ENCODE peak calls at places on chromosomes 2 and 18, in nine cellular contexts. E is psoas muscle, Y is bronchial epithelial cell, M is endothelial cell, U is WERI-Rb-1, C is gastrocnemius medialis, I is D721Med, Z is transverse colon, G is neural progenitor cell. P is an unnamed sample.

GRCh38 chr2:67057901-67058703 is 339.0 kb upstream of the ETAA1 start:
- DNase-seq in E (no peak), Y (peak; percentile 49), M (no peak), U (no peak), C (no peak), I (no peak), Z (no peak), G (no peak), P (no peak)

GRCh38 chr18:62898359-62898758 is 183.0 kb downstream of the PHLPP1 start:
- DNase-seq in E (no peak), Y (peak; percentile 77), M (no peak), U (no peak), C (no peak), I (no peak), Z (no peak), G (no peak), P (no peak)

GRCh38 chr2:221994926-221995325 is 303.9 kb downstream of the PAX3 start:
- DNase-seq in E (no peak), Y (no peak), M (no peak), U (no peak), C (no peak), I (no peak), Z (no peak), G (no peak), P (no peak)

GRCh38 chr18:32177530-32177929 is 12.3 kb upstream of the MEP1B start:
- DNase-seq in E (no peak), Y (no peak), M (no peak), U (no peak), C (no peak), I (no peak), Z (no peak), G (no peak), P (no peak)

GRCh38 chr2:110869472-110870446 is 137.4 kb downstream of the ACOXL start:
- DNase-seq in E (no peak), Y (peak; percentile 48), M (no peak), U (no peak), C (no peak), I (no peak), Z (peak; percentile 20), G (no peak), P (no peak)

GRCh38 chr2:88201811-88202169 is 31.6 kb downstream of the THNSL2 start:
- DNase-seq in E (no peak), Y (no peak), M (no peak), U (no peak), C (no peak), I (no peak), Z (no peak), G (peak; percentile 22), P (no peak)

GRCh38 chr2:74675090-74675489 is 21.0 kb downstream of the SEMA4F start:
- DNase-seq in E (no peak), Y (no peak), M (peak; percentile 13), U (peak; percentile 53), C (no peak), I (no peak), Z (no peak), G (peak; percentile 20), P (no peak)

GRCh38 chr2:38933653-38934052 is 44.0 kb downstream of the ARHGEF33 start:
- DNase-seq in E (no peak), Y (no peak), M (no peak), U (peak; percentile 51), C (no peak), I (no peak), Z (no peak), G (no peak), P (no peak)

GRCh38 chr2:240426797-240427721 is 8.4 kb upstream of the GPC1 start:
- DNase-seq in E (no peak), Y (peak; percentile 95), M (no peak), U (peak; percentile 4), C (peak; percentile 7), I (no peak), Z (no peak), G (no peak), P (no peak)

GRCh38 chr2:127526940-127527804 is 883 bp upstream of the IWS1 start:
- DNase-seq in E (no peak), Y (peak; percentile 88), M (no peak), U (no peak), C (no peak), I (no peak), Z (no peak), G (peak; percentile 58), P (no peak)

GRCh38 chr2:42969231-42970150 is 177.1 kb upstream of the HAAO start:
- DNase-seq in E (peak; percentile 59), Y (peak; percentile 89), M (no peak), U (no peak), C (no peak), I (no peak), Z (no peak), G (no peak), P (no peak)

GRCh38 chr2:199747427-199747826 is 103.6 kb downstream of the FTCDNL1 start:
- DNase-seq in E (no peak), Y (no peak), M (no peak), U (no peak), C (no peak), I (no peak), Z (no peak), G (no peak), P (no peak)

GRCh38 chr2:228507870-228508269 is 326.4 kb upstream of the SPHKAP start:
- DNase-seq in E (no peak), Y (no peak), M (no peak), U (no peak), C (no peak), I (no peak), Z (no peak), G (peak; percentile 18), P (no peak)

GRCh38 chr2:41966431-41966893 is 81.4 kb upstream of the PKDCC start:
- DNase-seq in E (peak; percentile 92), Y (peak; percentile 78), M (no peak), U (no peak), C (peak; percentile 83), I (no peak), Z (peak; percentile 73), G (no peak), P (peak; percentile 94)

GRCh38 chr2:235793163-235793752 is 299.4 kb downstream of the AGAP1 start:
- DNase-seq in E (no peak), Y (peak; percentile 62), M (peak; percentile 22), U (no peak), C (no peak), I (no peak), Z (no peak), G (peak; percentile 42), P (peak; percentile 79)

GRCh38 chr18:73827801-73828200 is 319.8 kb downstream of the FBXO15 start:
- DNase-seq in E (no peak), Y (no peak), M (no peak), U (peak; percentile 28), C (no peak), I (no peak), Z (no peak), G (no peak), P (no peak)

GRCh38 chr2:154527962-154528361 is 170.5 kb upstream of the KCNJ3 start:
- DNase-seq in E (no peak), Y (no peak), M (no peak), U (no peak), C (no peak), I (no peak), Z (no peak), G (no peak), P (no peak)

GRCh38 chr2:182628901-182629300 is 87.2 kb upstream of the DNAJC10 start:
- DNase-seq in E (no peak), Y (no peak), M (no peak), U (no peak), C (no peak), I (no peak), Z (no peak), G (no peak), P (no peak)

GRCh38 chr2:30455339-30455738 is 8.3 kb downstream of the LCLAT1 start:
- DNase-seq in E (no peak), Y (no peak), M (no peak), U (no peak), C (no peak), I (no peak), Z (no peak), G (no peak), P (no peak)

GRCh38 chr2:69946351-69947077 is 14.9 kb downstream of the ASPRV1 start:
- DNase-seq in E (no peak), Y (peak; percentile 97), M (no peak), U (no peak), C (no peak), I (no peak), Z (no peak), G (no peak), P (no peak)
- TF ChIP-seq CTCF in E (no peak), Y (no peak), M (no peak), U (no peak), C (no peak), I (no peak), Z (no peak), G (no peak), P (no peak)

DNA sequence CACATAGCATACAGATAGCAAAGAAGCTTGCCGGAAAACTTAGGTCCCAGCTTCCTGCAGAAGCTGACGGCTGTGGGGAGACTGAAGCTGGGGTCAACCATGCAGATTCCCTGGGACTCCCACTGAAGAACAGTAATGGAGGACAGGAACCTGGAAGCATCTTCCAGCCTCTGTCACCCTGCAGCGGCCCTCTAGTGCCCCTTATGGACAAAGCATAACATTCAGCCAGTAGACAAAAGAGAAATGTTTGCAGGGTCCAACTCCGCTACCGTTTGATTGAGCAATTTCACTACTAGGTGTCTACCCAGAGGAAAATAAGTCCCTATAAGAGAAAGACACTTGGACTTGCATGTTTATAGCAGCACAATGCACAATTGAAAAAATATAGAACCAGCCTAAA is 460.6 kb downstream of the CNTNAP5 start:
- DNase-seq in E (no peak), Y (no peak), M (no peak), U (peak; percentile 10), C (no peak), I (no peak), Z (no peak), G (no peak), P (no peak)
- TF ChIP-seq CTCF in E (no peak), Y (no peak), M (no peak), U (peak; percentile 46), C (no peak), I (no peak), Z (no peak), G (peak; percentile 4), P (no peak)

DNA sequence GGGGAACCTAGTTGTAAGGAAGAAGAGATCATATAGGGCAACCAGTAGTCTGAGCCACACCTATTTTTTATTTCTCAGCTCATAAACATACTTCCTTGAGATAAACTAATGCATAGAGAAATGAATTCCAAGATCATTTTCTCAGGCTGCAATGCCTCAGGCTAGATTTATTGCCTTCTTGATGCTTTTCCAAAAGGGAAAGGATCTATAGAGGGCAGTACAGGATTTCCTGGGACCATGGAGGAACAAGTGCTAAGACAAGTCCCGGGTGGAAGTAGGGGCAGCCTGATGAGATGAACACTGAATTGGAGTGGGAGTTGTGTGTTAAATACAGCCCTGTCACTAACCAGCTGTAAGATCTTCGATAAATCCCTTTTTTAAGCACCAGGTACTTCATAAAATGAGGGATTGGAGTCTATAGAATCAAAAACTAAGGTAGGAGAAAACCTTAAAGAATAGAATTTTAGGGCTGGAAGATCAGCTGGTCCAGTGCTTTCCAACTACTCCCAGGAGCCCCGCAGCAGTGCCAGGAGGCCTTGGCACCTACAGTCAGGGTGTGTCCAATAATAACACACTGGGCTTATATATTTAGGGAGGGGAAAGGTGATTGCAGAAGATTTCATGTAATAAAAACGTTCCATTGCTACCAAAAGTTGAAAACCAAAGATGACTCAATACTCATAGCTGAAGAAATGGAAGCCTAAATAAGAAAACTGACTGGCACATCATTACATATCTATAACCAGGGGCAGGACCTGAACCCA is 58.1 kb downstream of the SERTAD2 start:
- DNase-seq in E (no peak), Y (peak; percentile 55), M (no peak), U (peak; percentile 38), C (no peak), I (no peak), Z (peak; percentile 34), G (peak; percentile 59), P (no peak)
- TF ChIP-seq CTCF in E (peak; percentile 13), Y (peak; percentile 34), M (no peak), U (peak; percentile 61), C (no peak), I (peak; percentile 52), Z (peak; percentile 21), G (peak; percentile 67), P (peak; percentile 47)

GRCh38 chr2:111883661-111884591 is at the start of gene ANAPC1:
- DNase-seq in E (peak; percentile 86), Y (peak; percentile 70), M (peak; percentile 85), U (peak; percentile 89), C (peak; percentile 64), I (peak; percentile 51), Z (peak; percentile 86), G (peak; percentile 95), P (peak; percentile 93)
- TF ChIP-seq CTCF in E (no peak), Y (no peak), M (no peak), U (no peak), C (no peak), I (no peak), Z (no peak), G (peak; percentile 17), P (no peak)

P was measured in osteocyte.